ENCODE peak calls at places on chromosome 18, in seven cellular contexts. One of them, this sample, is unnamed.

GRCh38 chr18:57819671-57820460 is 16.8 kb upstream of the ATP8B1 start:
- DNase-seq in HEK293T: peak
- DNase-seq in stimulated activated CD4-positive, alpha-beta T cell treated with anti-CD3 and anti-CD28 coated beads, Interleukin-1b, Interleukin-23, amount 100 ng/mL, for 1 hour: no peak
- DNase-seq in progenitor cell of endocrine pancreas: no peak
- DNase-seq in CD4-positive, CD25-positive, alpha-beta regulatory T cell: no peak
- DNase-seq in NCI-H774: peak
- DNase-seq in occipital lobe: no peak
- DNase-seq in this sample: no peak

GRCh38 chr18:70907673-70908072 is 618.8 kb downstream of the SOCS6 start:
- DNase-seq in occipital lobe: peak
- DNase-seq in NCI-H774: peak
- DNase-seq in progenitor cell of endocrine pancreas: no peak
- DNase-seq in stimulated activated CD4-positive, alpha-beta T cell treated with anti-CD3 and anti-CD28 coated beads, Interleukin-1b, Interleukin-23, amount 100 ng/mL, for 1 hour: no peak
- DNase-seq in HEK293T: no peak
- DNase-seq in CD4-positive, CD25-positive, alpha-beta regulatory T cell: no peak
- DNase-seq in this sample: no peak

GRCh38 chr18:44197837-44198236 is 482.9 kb upstream of the SETBP1 start:
- DNase-seq in progenitor cell of endocrine pancreas: no peak
- DNase-seq in stimulated activated CD4-positive, alpha-beta T cell treated with anti-CD3 and anti-CD28 coated beads, Interleukin-1b, Interleukin-23, amount 100 ng/mL, for 1 hour: no peak
- DNase-seq in HEK293T: no peak
- DNase-seq in CD4-positive, CD25-positive, alpha-beta regulatory T cell: no peak
- DNase-seq in occipital lobe: no peak
- DNase-seq in NCI-H774: no peak
- DNase-seq in this sample: no peak

GRCh38 chr18:13500227-13500865 is 226.0 kb downstream of the FAM210A start:
- DNase-seq in NCI-H774: peak
- DNase-seq in HEK293T: peak
- DNase-seq in stimulated activated CD4-positive, alpha-beta T cell treated with anti-CD3 and anti-CD28 coated beads, Interleukin-1b, Interleukin-23, amount 100 ng/mL, for 1 hour: no peak
- DNase-seq in progenitor cell of endocrine pancreas: no peak
- DNase-seq in occipital lobe: no peak
- DNase-seq in CD4-positive, CD25-positive, alpha-beta regulatory T cell: peak
- DNase-seq in this sample: no peak

GRCh38 chr18:41315134-41315533 is 639.9 kb upstream of the PIK3C3 start:
- DNase-seq in NCI-H774: no peak
- DNase-seq in stimulated activated CD4-positive, alpha-beta T cell treated with anti-CD3 and anti-CD28 coated beads, Interleukin-1b, Interleukin-23, amount 100 ng/mL, for 1 hour: no peak
- DNase-seq in progenitor cell of endocrine pancreas: no peak
- DNase-seq in CD4-positive, CD25-positive, alpha-beta regulatory T cell: no peak
- DNase-seq in occipital lobe: no peak
- DNase-seq in HEK293T: no peak
- DNase-seq in this sample: no peak

GRCh38 chr18:596288-596881 is 403 bp upstream of the CLUL1 start:
- DNase-seq in NCI-H774: peak
- DNase-seq in progenitor cell of endocrine pancreas: peak
- DNase-seq in CD4-positive, CD25-positive, alpha-beta regulatory T cell: peak
- DNase-seq in stimulated activated CD4-positive, alpha-beta T cell treated with anti-CD3 and anti-CD28 coated beads, Interleukin-1b, Interleukin-23, amount 100 ng/mL, for 1 hour: no peak
- DNase-seq in HEK293T: peak
- DNase-seq in occipital lobe: no peak
- DNase-seq in this sample: no peak

GRCh38 chr18:49931760-49932159 is 118.4 kb upstream of the ACAA2 start:
- DNase-seq in stimulated activated CD4-positive, alpha-beta T cell treated with anti-CD3 and anti-CD28 coated beads, Interleukin-1b, Interleukin-23, amount 100 ng/mL, for 1 hour: no peak
- DNase-seq in NCI-H774: no peak
- DNase-seq in occipital lobe: no peak
- DNase-seq in progenitor cell of endocrine pancreas: no peak
- DNase-seq in CD4-positive, CD25-positive, alpha-beta regulatory T cell: no peak
- DNase-seq in HEK293T: no peak
- DNase-seq in this sample: no peak

GRCh38 chr18:3499498-3499897 is 49.5 kb downstream of the TGIF1 start:
- DNase-seq in HEK293T: peak
- DNase-seq in stimulated activated CD4-positive, alpha-beta T cell treated with anti-CD3 and anti-CD28 coated beads, Interleukin-1b, Interleukin-23, amount 100 ng/mL, for 1 hour: no peak
- DNase-seq in occipital lobe: no peak
- DNase-seq in progenitor cell of endocrine pancreas: no peak
- DNase-seq in NCI-H774: no peak
- DNase-seq in CD4-positive, CD25-positive, alpha-beta regulatory T cell: no peak
- DNase-seq in this sample: no peak

GRCh38 chr18:23617412-23618009 is 31.2 kb upstream of the NPC1 start:
- DNase-seq in HEK293T: no peak
- DNase-seq in occipital lobe: no peak
- DNase-seq in stimulated activated CD4-positive, alpha-beta T cell treated with anti-CD3 and anti-CD28 coated beads, Interleukin-1b, Interleukin-23, amount 100 ng/mL, for 1 hour: no peak
- DNase-seq in progenitor cell of endocrine pancreas: no peak
- DNase-seq in CD4-positive, CD25-positive, alpha-beta regulatory T cell: no peak
- DNase-seq in NCI-H774: no peak
- DNase-seq in this sample: no peak

This sample was measured in GOT3.